ENCODE peak calls at places on chromosomes 16 and 17, in four cellular contexts. B is HL-60, Y is right atrium auricular region, K is SK-N-SH. S is an unnamed sample.

GRCh38 chr17:46877466-46877865 is 26.1 kb downstream of the WNT9B start:
- DNase-seq in Y (no peak), K (no peak), B (no peak), S (no peak)

GRCh38 chr17:76868669-76869208 is 535 bp downstream of the MGAT5B start:
- DNase-seq in Y (no peak), B (no peak), K (peak), S (peak)

GRCh38 chr17:80586464-80587228 is 42.0 kb downstream of the RPTOR start:
- DNase-seq in K (peak), Y (no peak), B (no peak), S (no peak)

GRCh38 chr17:63331301-63331700 is 114.8 kb downstream of the CYB561 start:
- DNase-seq in Y (no peak), K (no peak), B (no peak), S (no peak)

GRCh38 chr16:50960517-50961202 is 190.4 kb downstream of the SALL1 start:
- DNase-seq in Y (no peak), B (no peak), K (no peak), S (no peak)

GRCh38 chr16:12728471-12728870 is 75.2 kb downstream of the CPPED1 start:
- DNase-seq in Y (no peak), K (no peak), B (no peak), S (no peak)

GRCh38 chr16:67449328-67449727 is 18.4 kb downstream of the HSD11B2 start:
- DNase-seq in Y (no peak), K (no peak), B (no peak), S (no peak)

GRCh38 chr16:74026373-74027281 is 270.0 kb upstream of the PSMD7 start:
- DNase-seq in Y (no peak), K (no peak), B (no peak), S (no peak)

GRCh38 chr16:56986361-56986760 is 3.0 kb upstream of the NLRC5 start:
- DNase-seq in Y (no peak), K (no peak), B (no peak), S (no peak)

GRCh38 chr16:11670171-11671131 is 2.2 kb downstream of the SNN start:
- DNase-seq in Y (no peak), B (no peak), K (no peak), S (no peak)

GRCh38 chr17:73833779-73834613 is 189.8 kb upstream of the SDK2 start:
- DNase-seq in K (no peak), B (no peak), Y (no peak), S (no peak)

GRCh38 chr16:21650517-21650916 is 1.9 kb downstream of the IGSF6 start:
- DNase-seq in B (peak), K (no peak), Y (no peak), S (no peak)

GRCh38 chr16:46895399-46896313 is 11.5 kb downstream of the GPT2 start:
- DNase-seq in B (no peak), K (no peak), Y (no peak), S (no peak)

GRCh38 chr17:17937450-17937849 is 34.8 kb downstream of the TOM1L2 start:
- DNase-seq in B (no peak), Y (no peak), K (no peak), S (no peak)

GRCh38 chr17:50033316-50033715 is 22.6 kb upstream of the ITGA3 start:
- DNase-seq in B (no peak), Y (no peak), K (peak), S (no peak)

GRCh38 chr16:56366945-56367344 is 58.4 kb downstream of the AMFR start:
- DNase-seq in K (no peak), B (no peak), Y (no peak), S (no peak)

GRCh38 chr17:77445908-77446535 is 305.3 kb downstream of the SEC14L1 start:
- DNase-seq in K (no peak), Y (no peak), B (peak), S (no peak)

GRCh38 chr17:62565817-62566216 is 61.7 kb upstream of the MRC2 start:
- DNase-seq in B (no peak), Y (no peak), K (no peak), S (peak)

GRCh38 chr16:73404001-73404400 is 356.1 kb upstream of the ZFHX3 start:
- DNase-seq in K (no peak), B (no peak), Y (no peak), S (no peak)

GRCh38 chr16:63311313-63311712 is 1275.1 kb upstream of the CDH8 start:
- DNase-seq in B (no peak), Y (no peak), K (no peak), S (no peak)

GRCh38 chr16:67770371-67770991 is 35.9 kb downstream of the RANBP10 start:
- DNase-seq in B (no peak), K (no peak), Y (no peak), S (no peak)

GRCh38 chr17:4722678-4723240 is 8.5 kb upstream of the MED11 start:
- DNase-seq in Y (no peak), B (no peak), K (no peak), S (no peak)

GRCh38 chr17:40530988-40531971 is 29.9 kb upstream of the TNS4 start:
- DNase-seq in B (no peak), K (no peak), Y (no peak), S (no peak)

GRCh38 chr17:64024781-64025731 is 4.6 kb upstream of the ICAM2 start:
- DNase-seq in K (no peak), B (no peak), Y (no peak), S (peak)

GRCh38 chr17:72432881-72433280 is 312.1 kb downstream of the SOX9 start:
- DNase-seq in K (no peak), B (no peak), Y (no peak), S (no peak)

GRCh38 chr17:48013876-48014602 is 23.6 kb downstream of the COPZ2 start:
- DNase-seq in Y (no peak), B (no peak), K (no peak), S (no peak)

GRCh38 chr16:3971261-3971660 is 90.7 kb upstream of the CREBBP start:
- DNase-seq in B (no peak), K (no peak), Y (no peak), S (peak)

GRCh38 chr17:74280093-74280513 is 6.1 kb downstream of the DNAI2 start:
- DNase-seq in K (no peak), B (no peak), Y (no peak), S (no peak)

GRCh38 chr17:19343256-19343630 is 19.3 kb downstream of the B9D1 start:
- DNase-seq in B (no peak), Y (no peak), K (no peak), S (no peak)